ENCODE peak calls at places on chromosomes 6 and 20, in four cellular contexts. U, M, H and Q are unnamed samples.

GRCh38 chr6:26389349-26389799 is 6.5 kb downstream of the BTN2A2 start:
- DNase-seq in U (peak; percentile 54), M (no peak), H (no peak), Q (no peak)

GRCh38 chr20:49969946-49970345 is 12.8 kb upstream of the SNAI1 start:
- DNase-seq in U (no peak), M (no peak), H (no peak), Q (no peak)

GRCh38 chr6:159169557-159170332 is 545 bp downstream of the FNDC1 start:
- DNase-seq in U (peak; percentile 55), M (no peak), H (peak; percentile 47), Q (peak; percentile 11)

GRCh38 chr20:21505810-21506530 is 7.9 kb downstream of the NKX2-2 start:
- DNase-seq in U (peak; percentile 56), M (no peak), H (peak; percentile 90), Q (peak; percentile 70)

GRCh38 chr6:7888587-7889357 is 21.8 kb downstream of the TXNDC5 start:
- DNase-seq in U (no peak), M (no peak), H (no peak), Q (no peak)

GRCh38 chr20:37868998-37869861 is 33.7 kb upstream of the VSTM2L start:
- DNase-seq in U (no peak), M (no peak), H (peak; percentile 55), Q (peak; percentile 43)

GRCh38 chr20:57509665-57510237 is 15.2 kb downstream of the CTCFL start:
- DNase-seq in U (peak; percentile 23), M (no peak), H (peak; percentile 56), Q (peak; percentile 54)

GRCh38 chr6:39362487-39362865 is 40.0 kb upstream of the KCNK16 start:
- DNase-seq in U (no peak), M (peak; percentile 27), H (peak; percentile 50), Q (no peak)

GRCh38 chr20:47020231-47020630 is 125.6 kb downstream of the EYA2 start:
- DNase-seq in U (no peak), M (no peak), H (no peak), Q (no peak)

GRCh38 chr6:15628499-15629131 is 34.2 kb downstream of the DTNBP1 start:
- DNase-seq in U (peak; percentile 86), M (no peak), H (no peak), Q (no peak)

GRCh38 chr20:63206878-63207277 is 9.1 kb downstream of the YTHDF1 start:
- DNase-seq in U (no peak), M (no peak), H (no peak), Q (no peak)

GRCh38 chr20:59027746-59028320 is 4.3 kb downstream of the ATP5F1E start:
- DNase-seq in U (peak; percentile 65), M (no peak), H (no peak), Q (no peak)

GRCh38 chr6:144264270-144265060 is 20.7 kb upstream of the UTRN start:
- DNase-seq in U (peak; percentile 94), M (no peak), H (no peak), Q (no peak)

GRCh38 chr6:167757821-167758220 is 68.9 kb upstream of the AFDN start:
- DNase-seq in U (no peak), M (no peak), H (no peak), Q (no peak)